ENCODE peak calls at places on chromosomes 6 and 20, in seven cellular contexts. K is GM06990; F is hippocampal formation; G is activated CD4-positive, alpha-beta T cell treated with anti-CD3 and anti-CD28 coated beads for 48 hours; I is NCI-H69; H is ELF-1; U is hepatic stellate cell. L is an unnamed sample.

GRCh38 chr20:49245921-49246740 is 26.9 kb downstream of the DDX27 start:
- DNase-seq in K (no peak), F (peak), G (peak), I (peak), H (peak), U (peak), L (no peak)

GRCh38 chr6:30556006-30556713 is at the start of gene GNL1:
- DNase-seq in K (peak), F (peak), G (peak), I (peak), H (peak), U (peak), L (peak)

GRCh38 chr6:54244430-54244829 is 63.8 kb upstream of the TINAG start:
- DNase-seq in K (no peak), F (no peak), G (no peak), I (peak), H (no peak), U (no peak), L (no peak)

GRCh38 chr6:131053546-131054240 is 9.4 kb downstream of the EPB41L2 start:
- DNase-seq in K (no peak), F (no peak), G (no peak), I (no peak), H (no peak), U (no peak), L (no peak)

GRCh38 chr20:5001174-5002076 is at the start of gene SLC23A2:
- DNase-seq in K (peak), F (no peak), G (peak), I (peak), H (peak), U (peak), L (no peak)

GRCh38 chr6:25456249-25456648 is 177.1 kb downstream of the CARMIL1 start:
- DNase-seq in K (no peak), F (no peak), G (no peak), I (peak), H (no peak), U (no peak), L (no peak)

GRCh38 chr6:13396241-13396792 is 68.0 kb upstream of the TBC1D7 start:
- DNase-seq in K (no peak), F (no peak), G (no peak), I (no peak), H (no peak), U (no peak), L (no peak)

GRCh38 chr20:37245671-37246237 is 15.9 kb downstream of the GHRH start:
- DNase-seq in K (no peak), F (no peak), G (no peak), I (peak), H (peak), U (no peak), L (no peak)

GRCh38 chr20:49647509-49647908 is 66.2 kb downstream of the B4GALT5 start:
- DNase-seq in K (no peak), F (no peak), G (no peak), I (no peak), H (no peak), U (no peak), L (no peak)

GRCh38 chr20:57459278-57459677 is 65.7 kb downstream of the CTCFL start:
- DNase-seq in K (no peak), F (no peak), G (no peak), I (no peak), H (no peak), U (no peak), L (no peak)

L was measured in GM12878.